ENCODE peak calls at places on chromosomes 2 and 18, in four cellular contexts. D, R, O and L are unnamed samples.

GRCh38 chr2:176178271-176178806 is 10.1 kb upstream of the HOXD1 start:
- DNase-seq in D (no peak), R (no peak), O (no peak), L (peak; percentile 82)

GRCh38 chr2:239312081-239312501 is 88.7 kb downstream of the HDAC4 start:
- DNase-seq in D (peak; percentile 56), R (no peak), O (peak; percentile 20), L (peak; percentile 20)

GRCh38 chr18:54690198-54690597 is 99.2 kb downstream of the DYNAP start:
- DNase-seq in D (no peak), R (no peak), O (no peak), L (no peak)

GRCh38 chr2:180604077-180604476 is 376.3 kb upstream of the UBE2E3 start:
- DNase-seq in D (no peak), R (peak; percentile 21), O (no peak), L (peak; percentile 77)

GRCh38 chr2:101781326-101781725 is 83.8 kb downstream of the MAP4K4 start:
- DNase-seq in D (no peak), R (no peak), O (no peak), L (no peak)

GRCh38 chr2:170652637-170653417 is 62.3 kb upstream of the SP5 start:
- DNase-seq in D (no peak), R (no peak), O (no peak), L (no peak)

GRCh38 chr2:239735131-239735828 is 289.9 kb downstream of the NDUFA10 start:
- DNase-seq in D (no peak), R (no peak), O (no peak), L (peak; percentile 92)

GRCh38 chr2:38797276-38797675 is 19.3 kb downstream of the GEMIN6 start:
- DNase-seq in D (no peak), R (no peak), O (no peak), L (no peak)

GRCh38 chr2:219628235-219628985 is 980 bp downstream of the SLC4A3 start:
- DNase-seq in D (no peak), R (no peak), O (no peak), L (no peak)

GRCh38 chr2:36618381-36618780 is 20.4 kb upstream of the FEZ2 start:
- DNase-seq in D (no peak), R (peak; percentile 74), O (no peak), L (peak; percentile 90)

GRCh38 chr2:214103199-214104001 is 307.5 kb upstream of the VWC2L start:
- DNase-seq in D (no peak), R (no peak), O (no peak), L (no peak)

GRCh38 chr2:40304340-40304739 is 147.6 kb downstream of the SLC8A1 start:
- DNase-seq in D (no peak), R (no peak), O (no peak), L (peak; percentile 52)

GRCh38 chr2:191265311-191266170 is 20.3 kb downstream of the MYO1B start:
- DNase-seq in D (peak; percentile 21), R (peak; percentile 68), O (no peak), L (no peak)

GRCh38 chr2:205462681-205463345 is 219.5 kb upstream of the NRP2 start:
- DNase-seq in D (no peak), R (no peak), O (no peak), L (no peak)

GRCh38 chr2:165440367-165440766 is 29.1 kb upstream of the CSRNP3 start:
- DNase-seq in D (no peak), R (peak; percentile 72), O (no peak), L (no peak)

GRCh38 chr18:50311573-50312106 is 24.1 kb upstream of the CXXC1 start:
- DNase-seq in D (no peak), R (no peak), O (no peak), L (no peak)

GRCh38 chr2:8475349-8476045 is 206.4 kb upstream of the ID2 start:
- DNase-seq in D (no peak), R (no peak), O (no peak), L (no peak)

GRCh38 chr2:19614066-19614465 is 255.6 kb upstream of the OSR1 start:
- DNase-seq in D (no peak), R (no peak), O (no peak), L (no peak)

GRCh38 chr2:184504252-184504651 is 94.1 kb upstream of the ZNF804A start:
- DNase-seq in D (no peak), R (no peak), O (no peak), L (no peak)

GRCh38 chr2:7634370-7634769 is 717.2 kb downstream of the RNF144A start:
- DNase-seq in D (no peak), R (no peak), O (no peak), L (no peak)

GRCh38 chr2:170180031-170180566 is 2.2 kb downstream of the MYO3B start:
- DNase-seq in D (no peak), R (no peak), O (no peak), L (no peak)

GRCh38 chr2:12556762-12557161 is 160.0 kb upstream of the TRIB2 start:
- DNase-seq in D (no peak), R (peak; percentile 77), O (no peak), L (no peak)

GRCh38 chr18:9673296-9674251 is 34.5 kb upstream of the RAB31 start:
- DNase-seq in D (no peak), R (peak; percentile 23), O (peak; percentile 74), L (peak; percentile 69)

GRCh38 chr2:102451968-102452367 is 21.1 kb upstream of the SLC9A4 start:
- DNase-seq in D (no peak), R (no peak), O (no peak), L (no peak)

GRCh38 chr18:48184118-48184517 is 225.1 kb downstream of the ZBTB7C start:
- DNase-seq in D (peak; percentile 41), R (no peak), O (no peak), L (no peak)

GRCh38 chr2:230144348-230144747 is 75.4 kb downstream of the SP110 start:
- DNase-seq in D (no peak), R (no peak), O (no peak), L (no peak)

GRCh38 chr18:49225160-49225559 is 235.3 kb downstream of the DYM start:
- DNase-seq in D (no peak), R (no peak), O (no peak), L (no peak)

GRCh38 chr2:177396630-177397460 is 4.3 kb downstream of the AGPS start:
- DNase-seq in D (no peak), R (peak; percentile 56), O (no peak), L (no peak)

GRCh38 chr2:180056367-180057118 is 49.4 kb upstream of the CWC22 start:
- DNase-seq in D (no peak), R (no peak), O (no peak), L (peak; percentile 86)

GRCh38 chr2:155382781-155383180 is 684.3 kb downstream of the KCNJ3 start:
- DNase-seq in D (no peak), R (no peak), O (no peak), L (no peak)

GRCh38 chr18:60865801-60866200 is 467.4 kb upstream of the CDH20 start:
- DNase-seq in D (no peak), R (no peak), O (no peak), L (no peak)

GRCh38 chr2:227248876-227249275 is 76.2 kb upstream of the MFF start:
- DNase-seq in D (no peak), R (no peak), O (no peak), L (no peak)

GRCh38 chr18:68839701-68840100 is 41.8 kb downstream of the CCDC102B start:
- DNase-seq in D (no peak), R (peak; percentile 28), O (no peak), L (no peak)

GRCh38 chr18:6561029-6561861 is 146.5 kb upstream of the L3MBTL4 start:
- DNase-seq in D (peak; percentile 53), R (peak; percentile 49), O (peak; percentile 39), L (peak; percentile 69)

GRCh38 chr2:18117592-18117991 is 239.1 kb downstream of the KCNS3 start:
- DNase-seq in D (no peak), R (peak; percentile 67), O (peak; percentile 46), L (peak; percentile 78)

DNA sequence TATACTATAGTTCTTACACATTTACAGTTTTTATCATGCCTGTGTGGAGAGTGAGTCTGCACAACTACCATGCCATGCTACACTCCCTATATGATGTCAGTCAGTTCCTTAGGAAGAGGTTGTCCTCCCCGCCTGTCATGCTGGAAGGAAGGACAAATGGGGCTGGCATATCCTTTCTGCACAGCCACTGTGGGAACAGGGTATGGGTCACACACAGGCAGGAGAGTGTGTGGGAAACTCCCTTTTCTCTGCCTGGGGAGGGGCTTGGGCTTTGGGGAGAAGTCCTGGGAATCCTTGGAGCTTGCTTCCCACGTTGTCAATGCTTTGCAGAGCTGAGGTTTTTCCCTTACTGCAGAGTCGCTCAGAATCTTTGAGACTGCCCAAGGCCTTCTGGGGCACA is 232.1 kb downstream of the PRKCE start:
- DNase-seq in D (no peak), R (no peak), O (no peak), L (no peak)
- H3K27ac ChIP-seq in D (no peak overlapping the region), R (no peak overlapping the region), O (no peak overlapping the region), L (no peak overlapping the region)

GRCh38 chr2:151843669-151844017 is 15.4 kb upstream of the ARL5A start:
- DNase-seq in D (no peak), R (no peak), O (no peak), L (no peak)
- H3K4me3 ChIP-seq in D (no peak overlapping the region), R (no peak overlapping the region), O (no peak overlapping the region), L (no peak overlapping the region)

DNA sequence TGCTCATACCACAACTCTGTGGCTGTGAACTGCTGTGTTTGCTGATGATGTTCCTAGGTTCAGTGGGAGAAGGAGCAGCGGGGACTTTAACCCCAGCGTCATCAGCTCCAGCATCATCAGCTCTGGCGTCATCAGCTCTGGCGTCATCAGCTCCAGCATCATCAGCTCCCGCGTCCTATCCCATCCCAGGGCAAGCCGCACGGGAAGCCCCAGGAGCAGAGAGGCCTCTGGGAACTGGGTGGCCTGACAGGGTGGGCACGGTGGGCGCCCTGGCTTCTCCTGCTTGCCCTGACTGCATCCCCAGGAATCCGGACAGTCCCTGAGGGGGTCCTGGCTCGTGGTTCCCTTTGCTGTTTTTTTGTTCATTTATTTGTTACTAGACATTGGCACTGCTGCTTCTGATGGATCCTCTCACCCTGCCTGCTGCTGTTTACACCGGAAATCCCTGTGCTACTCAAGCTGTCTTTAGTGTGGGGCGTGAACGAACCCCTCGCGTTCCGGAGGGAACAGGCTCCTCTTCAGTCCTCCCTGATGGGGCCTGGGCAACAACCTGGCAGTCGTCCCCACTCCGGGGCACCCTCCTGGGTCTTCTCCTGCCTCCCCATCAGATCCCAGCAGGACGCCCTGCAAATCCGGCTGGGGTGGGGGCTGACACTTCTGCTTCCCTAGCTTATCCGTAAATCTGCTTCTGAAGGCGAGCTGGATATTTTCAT is 67.1 kb upstream of the PXDN start:
- DNase-seq in D (no peak), R (no peak), O (no peak), L (no peak)
- H3K27ac ChIP-seq in D (no peak overlapping the region), R (no peak overlapping the region), O (no peak overlapping the region), L (no peak overlapping the region)

GRCh38 chr2:240810621-240811020 is 9.4 kb downstream of the KIF1A start:
- DNase-seq in D (no peak), R (no peak), O (no peak), L (peak; percentile 37)

GRCh38 chr2:240806459-240806858 is 13.6 kb downstream of the KIF1A start:
- DNase-seq in D (no peak), R (no peak), O (no peak), L (peak; percentile 23)

GRCh38 chr2:240811346-240812300 is 8.4 kb downstream of the KIF1A start:
- DNase-seq in D (no peak), R (no peak), O (peak; percentile 10), L (peak; percentile 28)

GRCh38 chr2:240810199-240810598 is 9.8 kb downstream of the KIF1A start:
- DNase-seq in D (no peak), R (no peak), O (no peak), L (no peak)

GRCh38 chr2:240809276-240809675 is 10.7 kb downstream of the KIF1A start:
- DNase-seq in D (no peak), R (no peak), O (peak; percentile 20), L (peak; percentile 17)
- H3K4me3 ChIP-seq in D (no peak overlapping the region), R (no peak overlapping the region), O (no peak overlapping the region), L (no peak overlapping the region)